ENCODE peak calls at places on chromosomes 12 and 14, in nine cellular contexts. X, Q, O, M, T, R, C, F and A are unnamed samples.

GRCh38 chr14:24348186-24348585 is 8.4 kb upstream of the RIPK3 start:
- DNase-seq in X (no peak), Q (no peak), O (no peak), M (no peak), T (no peak), R (no peak), C (no peak), F (no peak), A (no peak)

GRCh38 chr14:22200977-22201605 is 387.9 kb downstream of the DAD1 start:
- DNase-seq in X (no peak), Q (peak), O (peak), M (no peak), T (no peak), R (peak), C (peak), F (peak), A (peak)

GRCh38 chr12:30447061-30447750 is 248.5 kb downstream of the IPO8 start:
- DNase-seq in X (no peak), Q (no peak), O (peak), M (no peak), T (no peak), R (no peak), C (no peak), F (no peak), A (no peak)

GRCh38 chr14:56666716-56667115 is 87.1 kb downstream of the TMEM260 start:
- DNase-seq in X (no peak), Q (no peak), O (peak), M (no peak), T (no peak), R (no peak), C (no peak), F (no peak), A (no peak)

GRCh38 chr12:4891866-4892265 is 17.8 kb upstream of the KCNA1 start:
- DNase-seq in X (no peak), Q (no peak), O (no peak), M (no peak), T (no peak), R (no peak), C (no peak), F (no peak), A (no peak)

GRCh38 chr14:68981539-68981976 is 2.5 kb upstream of the ACTN1 start:
- DNase-seq in X (no peak), Q (no peak), O (peak), M (no peak), T (no peak), R (no peak), C (no peak), F (no peak), A (no peak)

GRCh38 chr12:109723311-109723791 is 9.7 kb downstream of the FAM222A start:
- DNase-seq in X (no peak), Q (no peak), O (no peak), M (peak), T (no peak), R (no peak), C (no peak), F (no peak), A (no peak)

GRCh38 chr14:92495041-92495440 is 18.5 kb upstream of the RIN3 start:
- DNase-seq in X (no peak), Q (no peak), O (peak), M (no peak), T (no peak), R (no peak), C (no peak), F (peak), A (no peak)

GRCh38 chr12:62767506-62767905 is 167.4 kb downstream of the PPM1H start:
- DNase-seq in X (peak), Q (no peak), O (peak), M (no peak), T (no peak), R (no peak), C (no peak), F (no peak), A (no peak)

GRCh38 chr12:31650927-31651326 is 8.6 kb upstream of the ETFBKMT start:
- DNase-seq in X (no peak), Q (no peak), O (peak), M (no peak), T (no peak), R (no peak), C (no peak), F (no peak), A (peak)

GRCh38 chr14:74973905-74974363 is 18.5 kb upstream of the PGF start:
- DNase-seq in X (no peak), Q (no peak), O (no peak), M (peak), T (no peak), R (no peak), C (no peak), F (no peak), A (peak)

GRCh38 chr14:105627701-105628100 is 101.3 kb downstream of the TMEM121 start:
- DNase-seq in X (no peak), Q (no peak), O (no peak), M (no peak), T (no peak), R (no peak), C (no peak), F (no peak), A (no peak)

GRCh38 chr14:81727243-81727642 is 193.6 kb upstream of the SEL1L start:
- DNase-seq in X (no peak), Q (no peak), O (peak), M (no peak), T (no peak), R (no peak), C (no peak), F (no peak), A (peak)

GRCh38 chr12:39972119-39972518 is 133.8 kb downstream of the SLC2A13 start:
- DNase-seq in X (peak), Q (no peak), O (no peak), M (no peak), T (no peak), R (no peak), C (no peak), F (no peak), A (peak)